ENCODE peak calls at places on chromosomes 4 and X, in five cellular contexts. V is amniotic stem cell; Y is activated CD4-positive, alpha-beta T cell treated with anti-CD3 and anti-CD28 coated beads, Interleukin-2, amount 50 U/mL, for 4 hours; B is lower leg skin; I is SW 1271. D is an unnamed sample.

GRCh38 chr4:15004701-15005301 is 2.5 kb downstream of the CPEB2 start:
- DNase-seq in I (no peak), B (peak), Y (peak), V (no peak), D (peak)

GRCh38 chrX:87693204-87693603 is 175.6 kb downstream of the KLHL4 start:
- DNase-seq in V (no peak), B (no peak), Y (no peak), I (no peak), D (no peak)

GRCh38 chrX:119482497-119483480 is 14.5 kb downstream of the SLC25A5 start:
- DNase-seq in V (no peak), I (no peak), B (peak), Y (peak), D (peak)

GRCh38 chr4:163415668-163416067 is 57.9 kb downstream of the TKTL2 start:
- DNase-seq in V (no peak), Y (no peak), B (no peak), I (no peak), D (no peak)

GRCh38 chr4:21447320-21448055 is 501.1 kb downstream of the KCNIP4 start:
- DNase-seq in Y (no peak), V (no peak), I (no peak), B (no peak), D (peak)

GRCh38 chr4:5647351-5647750 is 61.0 kb downstream of the EVC2 start:
- DNase-seq in Y (no peak), I (no peak), B (no peak), V (no peak), D (no peak)

GRCh38 chr4:156560701-156561100 is 410.9 kb downstream of the PDGFC start:
- DNase-seq in I (no peak), V (no peak), Y (no peak), B (no peak), D (no peak)

GRCh38 chr4:109209647-109210046 is 92.8 kb downstream of the COL25A1 start:
- DNase-seq in Y (no peak), B (no peak), V (no peak), I (no peak), D (no peak)

GRCh38 chrX:41275661-41276609 is 58.0 kb upstream of the DDX3X start:
- DNase-seq in V (no peak), Y (peak), B (peak), I (no peak), D (peak)

GRCh38 chr4:88297725-88298453 is 13.5 kb upstream of the PPM1K start:
- DNase-seq in Y (no peak), B (no peak), I (no peak), V (no peak), D (no peak)

GRCh38 chrX:19672211-19672814 is 157.0 kb upstream of the MAP3K15 start:
- DNase-seq in V (no peak), Y (no peak), I (peak), B (no peak), D (no peak)

GRCh38 chr4:7656244-7656800 is 221.6 kb upstream of the PSAPL1 start:
- DNase-seq in Y (no peak), I (no peak), B (no peak), V (no peak), D (no peak)

GRCh38 chr4:188138227-188138626 is 1.0 kb upstream of the TRIML1 start:
- DNase-seq in Y (no peak), V (no peak), I (no peak), B (peak), D (no peak)